ENCODE peak calls at places on chromosome 2, in five cellular contexts. L, B, M, D and V are unnamed samples.

GRCh38 chr2:20682166-20682565 is 15.2 kb downstream of the GDF7 start:
- DNase-seq in L (no peak), B (no peak), M (peak), D (no peak), V (no peak)

GRCh38 chr2:241815477-241816430 is 6.8 kb downstream of the NEU4 start:
- DNase-seq in L (no peak), B (no peak), M (peak), D (no peak), V (no peak)

GRCh38 chr2:39779926-39780325 is 868 bp upstream of the THUMPD2 start:
- DNase-seq in L (no peak), B (no peak), M (no peak), D (no peak), V (no peak)

GRCh38 chr2:18436408-18437077 is 123.9 kb downstream of the RDH14 start:
- DNase-seq in L (no peak), B (no peak), M (no peak), D (no peak), V (no peak)

GRCh38 chr2:171174075-171174474 is 13.4 kb upstream of the TLK1 start:
- DNase-seq in L (no peak), B (no peak), M (no peak), D (no peak), V (no peak)

GRCh38 chr2:3282056-3282998 is 95.3 kb downstream of the EIPR1 start:
- DNase-seq in L (no peak), B (peak), M (peak), D (no peak), V (no peak)

GRCh38 chr2:44740678-44741077 is 200.8 kb upstream of the SIX3 start:
- DNase-seq in L (no peak), B (no peak), M (no peak), D (no peak), V (no peak)

GRCh38 chr2:42047488-42048317 is at the start of gene PKDCC:
- DNase-seq in L (no peak), B (peak), M (peak), D (peak), V (no peak)

GRCh38 chr2:86238354-86238753 is 39.1 kb downstream of the MRPL35 start:
- DNase-seq in L (no peak), B (peak), M (no peak), D (peak), V (peak)

GRCh38 chr2:159124931-159125467 is 156.6 kb downstream of the TANC1 start:
- DNase-seq in L (no peak), B (peak), M (no peak), D (no peak), V (no peak)

GRCh38 chr2:28654981-28655322 is 96.7 kb upstream of the PPP1CB start:
- DNase-seq in L (no peak), B (no peak), M (no peak), D (no peak), V (no peak)

GRCh38 chr2:129893244-129893643 is 86.2 kb upstream of the RAB6C start:
- DNase-seq in L (no peak), B (no peak), M (no peak), D (no peak), V (no peak)